ENCODE peak calls at places on chromosomes 3 and 15, in five cellular contexts. Y, L, P, O and S are unnamed samples.

GRCh38 chr3:17605032-17605431 is 137.4 kb downstream of the TBC1D5 start:
- DNase-seq in Y (peak; percentile 88), L (no peak), P (no peak), O (no peak), S (no peak)

GRCh38 chr3:12316721-12317351 is 28.0 kb downstream of the PPARG start:
- DNase-seq in Y (no peak), L (no peak), P (no peak), O (no peak), S (no peak)

GRCh38 chr3:29346828-29347227 is 66.0 kb downstream of the RBMS3 start:
- DNase-seq in Y (peak; percentile 76), L (no peak), P (no peak), O (no peak), S (no peak)

GRCh38 chr3:51921081-51921578 is 18.0 kb upstream of the IQCF1 start:
- DNase-seq in Y (no peak), L (no peak), P (no peak), O (no peak), S (no peak)

GRCh38 chr3:159732172-159733111 is 256.2 kb upstream of the IL12A start:
- DNase-seq in Y (peak; percentile 87), L (no peak), P (no peak), O (peak; percentile 7), S (no peak)

GRCh38 chr3:63278171-63278999 is at the start of gene SYNPR:
- DNase-seq in Y (no peak), L (no peak), P (no peak), O (no peak), S (no peak)

GRCh38 chr15:69145694-69146492 is 14.5 kb upstream of the GLCE start:
- DNase-seq in Y (peak; percentile 26), L (no peak), P (no peak), O (no peak), S (no peak)

GRCh38 chr3:195756935-195757302 is 36.1 kb downstream of the MUC20 start:
- DNase-seq in Y (no peak), L (no peak), P (no peak), O (no peak), S (no peak)

GRCh38 chr3:38717603-38718240 is 68.2 kb upstream of the SCN5A start:
- DNase-seq in Y (no peak), L (no peak), P (no peak), O (peak; percentile 12), S (no peak)

GRCh38 chr3:148820885-148821284 is 6.7 kb upstream of the CPB1 start:
- DNase-seq in Y (no peak), L (no peak), P (no peak), O (no peak), S (no peak)

GRCh38 chr3:50124363-50125226 is 30.5 kb upstream of the SEMA3F start:
- DNase-seq in Y (no peak), L (no peak), P (peak; percentile 44), O (no peak), S (no peak)

GRCh38 chr15:59306520-59307163 is 66.0 kb downstream of the MYO1E start:
- DNase-seq in Y (peak; percentile 72), L (no peak), P (no peak), O (no peak), S (no peak)

GRCh38 chr3:69740103-69741021 is 1.1 kb downstream of the MITF start:
- DNase-seq in Y (no peak), L (peak; percentile 32), P (peak; percentile 79), O (peak; percentile 42), S (no peak)

GRCh38 chr15:63933522-63933921 is 99.8 kb upstream of the HERC1 start:
- DNase-seq in Y (no peak), L (no peak), P (no peak), O (no peak), S (no peak)

GRCh38 chr15:82663186-82663600 is 16.0 kb upstream of the CPEB1 start:
- DNase-seq in Y (peak; percentile 16), L (peak; percentile 40), P (no peak), O (no peak), S (peak; percentile 27)

GRCh38 chr3:122969585-122970453 is 57.7 kb downstream of the SEMA5B start:
- DNase-seq in Y (peak; percentile 90), L (no peak), P (no peak), O (no peak), S (no peak)

GRCh38 chr3:39753361-39753760 is 56.0 kb upstream of the MYRIP start:
- DNase-seq in Y (no peak), L (no peak), P (no peak), O (no peak), S (no peak)

GRCh38 chr15:33742286-33742685 is 226.0 kb upstream of the CHRM5 start:
- DNase-seq in Y (peak; percentile 66), L (no peak), P (no peak), O (no peak), S (no peak)

GRCh38 chr15:65372787-65373067 is 5.1 kb downstream of the IGDCC3 start:
- DNase-seq in Y (no peak), L (no peak), P (no peak), O (no peak), S (no peak)

GRCh38 chr3:162569314-162569713 is 1072.7 kb downstream of the OTOL1 start:
- DNase-seq in Y (no peak), L (no peak), P (no peak), O (no peak), S (no peak)

GRCh38 chr3:106428565-106428994 is 559.8 kb upstream of the CBLB start:
- DNase-seq in Y (peak; percentile 100), L (peak; percentile 24), P (no peak), O (no peak), S (no peak)

GRCh38 chr3:97952280-97952679 is 20.0 kb downstream of the RIOX2 start:
- DNase-seq in Y (no peak), L (peak; percentile 65), P (peak; percentile 60), O (no peak), S (no peak)

GRCh38 chr15:44308415-44308814 is 19.9 kb downstream of the GOLM2 start:
- DNase-seq in Y (no peak), L (no peak), P (no peak), O (no peak), S (no peak)

GRCh38 chr15:82108489-82109078 is 62.8 kb upstream of the MEX3B start:
- DNase-seq in Y (no peak), L (peak; percentile 77), P (peak; percentile 67), O (peak; percentile 54), S (peak; percentile 13)

GRCh38 chr3:104873331-104873730 is 493.4 kb upstream of the ALCAM start:
- DNase-seq in Y (peak; percentile 87), L (no peak), P (no peak), O (no peak), S (no peak)

GRCh38 chr3:15292765-15293522 is 39.4 kb downstream of the SH3BP5 start:
- DNase-seq in Y (peak; percentile 51), L (peak; percentile 95), P (peak; percentile 55), O (no peak), S (no peak)

GRCh38 chr15:101046826-101047225 is 127.7 kb downstream of the LRRK1 start:
- DNase-seq in Y (no peak), L (peak; percentile 8), P (peak; percentile 7), O (no peak), S (no peak)

GRCh38 chr3:105610473-105610872 is 243.8 kb downstream of the ALCAM start:
- DNase-seq in Y (no peak), L (no peak), P (no peak), O (no peak), S (no peak)

GRCh38 chr3:4531478-4532025 is 38.4 kb downstream of the ITPR1 start:
- DNase-seq in Y (peak; percentile 46), L (no peak), P (no peak), O (no peak), S (no peak)

GRCh38 chr3:119349353-119349752 is 55.2 kb downstream of the ARHGAP31 start:
- DNase-seq in Y (no peak), L (no peak), P (no peak), O (no peak), S (no peak)

DNA sequence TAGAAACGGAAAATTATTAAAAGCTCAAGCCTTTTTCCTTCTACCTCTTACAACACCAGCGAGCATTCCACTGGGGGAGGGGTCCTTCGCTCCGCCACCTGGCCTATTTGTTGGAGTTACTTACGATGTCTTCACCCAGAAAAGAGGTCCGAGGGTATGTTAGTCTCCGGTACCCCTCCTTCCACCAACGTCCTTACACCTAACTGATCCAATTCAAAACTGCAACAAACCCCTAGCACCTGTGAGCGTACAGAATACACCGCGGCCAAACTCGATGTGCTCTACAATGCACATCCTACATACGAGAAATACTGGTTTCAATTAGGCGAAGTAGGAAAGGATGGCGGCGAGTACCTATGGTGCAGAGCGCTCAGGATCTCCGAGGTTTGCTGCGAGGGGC is 958 bp downstream of the SLITRK3 start:
- DNase-seq in Y (no peak), L (no peak), P (no peak), O (no peak), S (no peak)
- H3K4me3 ChIP-seq in Y (peak overlapping the region; percentile 30), L (no peak overlapping the region), P (peak overlapping the region; percentile 44), O (no peak overlapping the region), S (peak overlapping the region; percentile 57)

GRCh38 chr15:26867199-26868007 is 541 bp downstream of the GABRA5 start:
- DNase-seq in Y (no peak), L (no peak), P (no peak), O (no peak), S (no peak)

GRCh38 chr15:26869628-26870027 is 2.8 kb downstream of the GABRA5 start:
- DNase-seq in Y (no peak), L (no peak), P (no peak), O (no peak), S (no peak)

GRCh38 chr15:26868029-26868685 is 1.3 kb downstream of the GABRA5 start:
- DNase-seq in Y (no peak), L (no peak), P (no peak), O (no peak), S (no peak)

GRCh38 chr15:26866298-26867198 is at the start of gene GABRA5:
- DNase-seq in Y (peak; percentile 55), L (no peak), P (no peak), O (no peak), S (no peak)

DNA sequence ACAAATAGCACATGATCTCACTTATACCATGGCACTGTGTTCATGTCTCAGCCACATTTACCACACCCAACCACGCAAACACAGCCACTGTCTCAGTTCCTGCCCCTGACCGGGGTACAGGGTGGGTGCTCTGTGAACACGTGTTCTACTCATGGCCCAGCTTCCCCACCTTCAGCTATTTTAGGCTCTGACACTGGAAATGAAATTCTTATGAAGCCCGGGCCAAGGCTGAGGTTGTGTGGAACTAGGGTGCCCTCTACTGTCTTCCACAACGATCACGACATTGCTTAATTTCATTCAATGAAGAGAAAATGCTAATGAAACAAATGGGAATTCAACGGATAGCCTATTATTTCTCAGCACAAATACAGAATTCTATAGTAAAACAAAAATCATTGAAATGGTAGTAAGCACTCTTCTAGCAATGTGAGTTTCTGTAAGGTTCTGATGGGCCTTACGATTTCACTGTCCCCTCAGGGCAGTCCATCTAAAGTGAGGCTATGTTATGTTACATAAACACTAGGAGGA is 2.1 kb upstream of the GABRA5 start:
- DNase-seq in Y (peak; percentile 22), L (peak; percentile 49), P (no peak), O (no peak), S (no peak)
- TF ChIP-seq CTCF in Y (peak; percentile 78), L (peak; percentile 54), P (peak; percentile 43), O (peak; percentile 14), S (peak; percentile 80)

GRCh38 chr15:90917569-90917968 is 14.5 kb downstream of the MAN2A2 start:
- DNase-seq in Y (no peak), L (no peak), P (no peak), O (no peak), S (no peak)
- H3K4me3 ChIP-seq in Y (no peak overlapping the region), L (no peak overlapping the region), P (no peak overlapping the region), O (no peak overlapping the region), S (no peak overlapping the region)

GRCh38 chr3:57078366-57079220 is 18.1 kb downstream of the SPATA12 start:
- DNase-seq in Y (peak; percentile 41), L (peak; percentile 78), P (peak; percentile 60), O (peak; percentile 59), S (no peak)
- TF ChIP-seq CTCF in Y (no peak), L (peak; percentile 30), P (no peak), O (no peak), S (peak; percentile 24)

GRCh38 chr3:71107926-71108325 is 475.6 kb downstream of the FOXP1 start:
- DNase-seq in Y (peak; percentile 61), L (no peak), P (no peak), O (no peak), S (no peak)
- H3K4me3 ChIP-seq in Y (no peak overlapping the region), L (no peak overlapping the region), P (no peak overlapping the region), O (no peak overlapping the region), S (no peak overlapping the region)